ENCODE peak calls at places on chromosome 19, in seven cellular contexts. E is type B pancreatic cell, P is AG09319, J is AG09309, M is GM12865, Q is neural crest cell, G is upper lobe of right lung. Y is an unnamed sample.
A peak's percentile ranks its signal among the peaks of the same experiment; 100 is the strongest.

GRCh38 chr19:27876489-27876888 is 1336.5 kb downstream of the UQCRFS1 start:
- DNase-seq in G (no peak), E (no peak), P (no peak), J (no peak), Q (no peak), M (no peak), Y (peak; percentile 59)

GRCh38 chr19:29858000-29858596 is 46.3 kb downstream of the CCNE1 start:
- DNase-seq in G (peak; percentile 71), E (no peak), J (no peak), P (no peak), M (peak; percentile 66), Q (no peak), Y (no peak)

GRCh38 chr19:41882568-41883462 is at the start of gene ARHGEF1:
- DNase-seq in M (peak; percentile 77), J (no peak), Q (no peak), P (no peak), G (peak; percentile 92), E (no peak), Y (no peak)

GRCh38 chr19:11365557-11366117 is 8.8 kb upstream of the SWSAP1 start:
- DNase-seq in M (no peak), J (no peak), Q (no peak), E (no peak), P (no peak), G (no peak), Y (no peak)

GRCh38 chr19:42095814-42096230 is 19.9 kb downstream of the ZNF574 start:
- DNase-seq in J (no peak), M (no peak), E (no peak), G (no peak), Q (no peak), P (no peak), Y (no peak)

GRCh38 chr19:30546332-30546731 is 174.1 kb downstream of the ZNF536 start:
- DNase-seq in M (no peak), Q (no peak), P (no peak), J (no peak), G (no peak), E (no peak), Y (no peak)

GRCh38 chr19:40716031-40716654 is 543 bp downstream of the COQ8B start:
- DNase-seq in E (no peak), P (no peak), J (no peak), Q (no peak), M (peak; percentile 58), G (no peak), Y (no peak)

GRCh38 chr19:32181356-32181920 is 164.0 kb upstream of the ZNF507 start:
- DNase-seq in P (no peak), Q (no peak), G (no peak), E (no peak), J (no peak), M (no peak), Y (peak; percentile 8)

GRCh38 chr19:24040621-24041020 is 46.4 kb upstream of the ZNF254 start:
- DNase-seq in J (no peak), M (no peak), G (no peak), E (no peak), Q (no peak), P (no peak), Y (no peak)

GRCh38 chr19:28701491-28701890 is 511.5 kb downstream of the UQCRFS1 start:
- DNase-seq in G (no peak), Q (no peak), E (no peak), P (no peak), M (no peak), J (peak; percentile 83), Y (no peak)

GRCh38 chr19:21256722-21257121 is 72.5 kb downstream of the ZNF708 start:
- DNase-seq in J (no peak), M (no peak), G (no peak), P (no peak), E (no peak), Q (no peak), Y (no peak)

GRCh38 chr19:1512671-1513491 is at the start of gene ADAMTSL5:
- DNase-seq in P (peak; percentile 32), G (peak; percentile 81), J (no peak), E (no peak), Q (no peak), M (peak; percentile 69), Y (peak; percentile 86)

GRCh38 chr19:12838893-12839656 is 760 bp downstream of the MAST1 start:
- DNase-seq in J (no peak), E (no peak), P (no peak), Q (no peak), G (no peak), M (no peak), Y (no peak)

GRCh38 chr19:23971598-23971997 is 56.9 kb downstream of the ZNF726 start:
- DNase-seq in P (no peak), E (no peak), M (no peak), J (no peak), Q (no peak), G (no peak), Y (no peak)

GRCh38 chr19:51687791-51688664 is 5.1 kb upstream of the SPACA6 start:
- DNase-seq in Q (no peak), E (no peak), M (no peak), J (no peak), G (no peak), P (no peak), Y (peak; percentile 86)

GRCh38 chr19:11152318-11153062 is 3.1 kb downstream of the SPC24 start:
- DNase-seq in J (no peak), G (no peak), Q (no peak), M (no peak), E (no peak), P (no peak), Y (no peak)

GRCh38 chr19:52535831-52536800 is 8.6 kb downstream of the ZNF808 start:
- DNase-seq in G (peak; percentile 89), M (peak; percentile 86), E (peak; percentile 89), J (no peak), Q (peak; percentile 82), P (peak; percentile 20), Y (peak; percentile 90)

GRCh38 chr19:17716309-17716929 is 2.9 kb upstream of the MAP1S start:
- DNase-seq in M (no peak), J (no peak), P (no peak), Q (no peak), E (no peak), G (no peak), Y (no peak)
- TF ChIP-seq CTCF in M (peak; percentile 14), J (peak; percentile 2), P (no peak), Q (peak; percentile 31), E (peak; percentile 44), G (no peak), Y (peak; percentile 15)

DNA sequence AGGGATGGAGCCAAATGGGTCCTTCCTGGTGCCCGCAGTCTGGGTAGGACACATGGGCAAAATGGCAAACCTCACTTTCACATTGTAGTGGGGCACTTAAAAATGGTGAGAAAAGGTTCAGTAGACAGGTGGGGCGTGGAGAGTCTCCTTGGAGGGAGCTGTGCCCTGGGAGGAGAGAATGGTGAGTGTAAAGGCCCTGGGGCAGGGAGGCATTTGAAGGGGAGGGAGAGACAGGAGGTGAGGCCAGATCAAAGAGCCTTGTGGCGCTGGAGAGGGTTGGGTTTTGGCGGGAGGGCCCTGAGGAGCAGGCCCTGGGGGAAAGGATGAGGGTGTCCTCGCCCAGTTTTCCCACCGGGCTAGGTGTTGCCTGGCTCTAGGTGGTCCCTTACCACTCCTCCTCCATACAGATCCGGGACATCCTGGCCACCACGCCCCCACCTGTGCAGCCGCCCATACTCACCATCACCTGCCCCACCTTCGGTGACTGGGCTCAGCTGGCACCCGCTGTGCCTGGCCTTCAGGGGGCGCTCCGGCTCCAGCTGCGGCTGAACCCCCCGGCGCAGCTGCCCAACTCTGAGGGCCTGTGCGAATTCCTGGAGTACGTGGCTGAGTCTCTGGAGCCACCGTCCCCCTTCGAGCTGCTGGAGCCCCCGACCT is 6.3 kb downstream of the MAP1S start:
- DNase-seq in M (no peak), G (no peak), P (no peak), Q (no peak), E (no peak), J (no peak), Y (no peak)
- TF ChIP-seq CTCF in M (peak; percentile 50), G (peak; percentile 17), P (peak; percentile 23), Q (peak; percentile 44), E (peak; percentile 55), J (peak; percentile 24), Y (peak; percentile 42)

GRCh38 chr19:3768748-3769099 is 3.3 kb downstream of the RAX2 start:
- DNase-seq in M (no peak), E (no peak), Q (no peak), P (no peak), J (no peak), G (no peak), Y (no peak)

GRCh38 chr19:3771033-3771905 is 759 bp downstream of the RAX2 start:
- DNase-seq in P (no peak), G (no peak), Q (no peak), E (no peak), J (no peak), M (no peak), Y (no peak)

GRCh38 chr19:3770136-3771032 is 1.6 kb downstream of the RAX2 start:
- DNase-seq in Q (no peak), E (no peak), P (no peak), G (no peak), M (no peak), J (no peak), Y (no peak)

GRCh38 chr19:3768015-3768747 is 3.8 kb downstream of the RAX2 start:
- DNase-seq in M (no peak), E (no peak), P (no peak), G (no peak), Q (no peak), J (no peak), Y (no peak)

DNA sequence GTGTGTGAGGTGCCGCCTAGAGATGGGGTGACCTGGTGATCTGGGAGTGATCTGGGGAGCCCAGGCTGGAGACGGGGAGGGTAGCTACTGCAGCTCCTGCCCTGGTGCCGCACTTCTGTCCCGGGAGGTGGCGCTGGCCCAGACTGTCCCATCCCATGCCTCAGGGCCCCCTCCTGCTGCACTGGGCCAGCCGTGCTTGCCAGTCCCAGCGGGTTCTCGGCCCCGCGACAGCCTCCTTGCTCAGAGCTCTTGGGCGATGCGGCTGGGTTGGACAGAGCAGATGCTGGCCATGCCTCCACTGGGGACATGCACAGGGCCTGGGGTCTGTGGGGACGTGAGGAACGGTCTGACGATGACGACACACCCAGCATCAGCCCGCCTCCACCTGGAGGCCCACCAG is 2.5 kb downstream of the RAX2 start:
- DNase-seq in J (no peak), E (no peak), G (no peak), P (no peak), M (no peak), Q (no peak), Y (no peak)
- TF ChIP-seq CTCF in J (no peak), E (no peak), G (no peak), P (no peak), M (no peak), Q (no peak), Y (no peak)

GRCh38 chr19:55173717-55174409 is 6.2 kb downstream of the SYT5 start:
- DNase-seq in J (peak; percentile 34), E (no peak), Q (peak; percentile 52), M (no peak), P (peak; percentile 49), G (peak; percentile 74), Y (no peak)

GRCh38 chr19:55178781-55179569 is 1.1 kb downstream of the SYT5 start:
- DNase-seq in Q (peak; percentile 86), P (no peak), J (no peak), E (peak; percentile 83), G (peak; percentile 79), M (peak; percentile 93), Y (peak; percentile 93)

GRCh38 chr19:55175117-55175867 is 4.8 kb downstream of the SYT5 start:
- DNase-seq in E (no peak), P (no peak), J (no peak), M (no peak), Q (no peak), G (no peak), Y (no peak)

GRCh38 chr19:55174425-55175116 is 5.5 kb downstream of the SYT5 start:
- DNase-seq in G (no peak), J (no peak), E (no peak), P (no peak), Q (no peak), M (no peak), Y (no peak)

GRCh38 chr19:55176116-55176515 is 4.0 kb downstream of the SYT5 start:
- DNase-seq in M (peak; percentile 38), G (no peak), E (no peak), Q (no peak), P (no peak), J (no peak), Y (no peak)
- TF ChIP-seq CTCF in M (no peak), G (no peak), E (no peak), Q (no peak), P (no peak), J (no peak), Y (no peak)